ENCODE peak calls at places on chromosomes 7 and 10, in nine cellular contexts. N is mammary epithelial cell; R is ACHN; V is stimulated activated CD4-positive, alpha-beta T cell treated with anti-CD3 and anti-CD28 coated beads, Interleukin-4, amount 100 ng/mL, for 48 hours; J is neural progenitor cell; Q is HTR-8/SVneo; I is T follicular helper cell; D is T1000; M is anterior cingulate cortex. E is an unnamed sample.

GRCh38 chr10:5442056-5442989 is 30.0 kb downstream of the NET1 start:
- DNase-seq in N (peak; percentile 53), R (peak; percentile 49), I (peak; percentile 5), Q (peak; percentile 26), V (no peak), J (peak; percentile 54), D (no peak), M (no peak), E (no peak)

GRCh38 chr10:97003804-97004201 is 171.7 kb downstream of the LCOR start:
- DNase-seq in R (no peak), Q (no peak), V (no peak), D (no peak), N (no peak), J (no peak), M (no peak), I (no peak), E (no peak)

GRCh38 chr7:152989889-152990380 is 230.4 kb downstream of the ACTR3B start:
- DNase-seq in D (no peak), R (peak; percentile 30), I (no peak), V (no peak), N (peak; percentile 12), Q (no peak), M (no peak), J (peak; percentile 81), E (no peak)

GRCh38 chr10:93030409-93030808 is 30.2 kb upstream of the CYP26C1 start:
- DNase-seq in N (peak; percentile 38), V (no peak), R (peak; percentile 69), I (no peak), M (no peak), Q (peak; percentile 59), J (no peak), D (no peak), E (no peak)

GRCh38 chr7:12584940-12585339 is 14.4 kb downstream of the SCIN start:
- DNase-seq in J (no peak), Q (no peak), V (no peak), M (no peak), I (no peak), R (peak; percentile 73), D (no peak), N (no peak), E (no peak)

GRCh38 chr7:146496657-146497056 is 380.1 kb downstream of the CNTNAP2 start:
- DNase-seq in R (no peak), I (no peak), N (no peak), D (no peak), J (no peak), V (no peak), M (no peak), Q (no peak), E (no peak)

GRCh38 chr7:141073641-141074161 is at the start of gene TMEM178B:
- DNase-seq in N (no peak), D (no peak), Q (no peak), R (peak; percentile 41), M (peak; percentile 27), I (no peak), J (peak; percentile 63), V (no peak), E (peak; percentile 27)

GRCh38 chr7:33050425-33051318 is 11.9 kb downstream of the NT5C3A start:
- DNase-seq in V (no peak), J (peak; percentile 33), M (no peak), D (no peak), I (peak; percentile 3), Q (peak; percentile 40), N (peak; percentile 35), R (peak; percentile 72), E (no peak)

GRCh38 chr10:17665742-17666141 is 21.8 kb downstream of the STAM start:
- DNase-seq in Q (peak; percentile 37), D (peak; percentile 80), J (no peak), N (peak; percentile 77), V (no peak), I (no peak), M (peak; percentile 1), R (peak; percentile 86), E (no peak)

GRCh38 chr10:26773633-26774032 is 76.1 kb downstream of the PDSS1 start:
- DNase-seq in V (no peak), I (no peak), R (no peak), M (no peak), Q (no peak), N (peak; percentile 27), J (no peak), D (no peak), E (no peak)

GRCh38 chr10:11898372-11899066 is 75.4 kb downstream of the PROSER2 start:
- DNase-seq in R (no peak), N (peak; percentile 85), J (no peak), Q (no peak), M (no peak), I (no peak), D (no peak), V (no peak), E (peak; percentile 95)

GRCh38 chr7:33472348-33473025 is 343.1 kb downstream of the BBS9 start:
- DNase-seq in M (no peak), N (no peak), D (no peak), R (no peak), I (no peak), Q (no peak), V (no peak), J (no peak), E (no peak)

GRCh38 chr7:36487756-36488336 is 98.2 kb downstream of the ANLN start:
- DNase-seq in R (peak; percentile 81), I (peak; percentile 16), Q (peak; percentile 40), D (no peak), N (peak; percentile 60), J (peak; percentile 70), V (no peak), M (peak; percentile 4), E (no peak)

GRCh38 chr10:10530313-10530712 is 487.4 kb upstream of the CELF2 start:
- DNase-seq in V (no peak), M (no peak), J (no peak), I (no peak), D (no peak), Q (no peak), N (no peak), R (no peak), E (no peak)

GRCh38 chr7:22143496-22143895 is 197.8 kb upstream of the CDCA7L start:
- DNase-seq in R (no peak), N (no peak), M (no peak), J (peak; percentile 27), I (no peak), Q (no peak), V (no peak), D (no peak), E (no peak)

GRCh38 chr10:60963441-60964256 is 19.7 kb upstream of the RHOBTB1 start:
- DNase-seq in M (no peak), N (peak; percentile 48), R (peak; percentile 51), Q (no peak), D (no peak), J (no peak), V (no peak), I (no peak), E (no peak)

GRCh38 chr10:99560277-99561126 is 27.8 kb downstream of the NKX2-3 start:
- DNase-seq in D (peak; percentile 11), J (peak; percentile 88), N (peak; percentile 32), M (peak; percentile 15), R (peak; percentile 61), V (no peak), Q (peak; percentile 64), I (peak; percentile 14), E (peak; percentile 34)

GRCh38 chr10:22997102-22997501 is 69.2 kb downstream of the ARMC3 start:
- DNase-seq in Q (no peak), J (peak; percentile 16), M (peak; percentile 28), I (no peak), R (peak; percentile 4), D (no peak), N (peak; percentile 16), V (no peak), E (no peak)

GRCh38 chr10:43231523-43232078 is 35.3 kb downstream of the RASGEF1A start:
- DNase-seq in V (no peak), Q (no peak), J (no peak), I (no peak), N (no peak), M (no peak), D (no peak), R (no peak), E (peak; percentile 1)

GRCh38 chr7:121002755-121003114 is 14.2 kb downstream of the CPED1 start:
- DNase-seq in Q (no peak), R (no peak), V (no peak), D (no peak), J (no peak), N (no peak), I (no peak), M (no peak), E (no peak)

GRCh38 chr10:29730461-29730860 is 95.7 kb upstream of the SVIL start:
- DNase-seq in I (no peak), R (no peak), J (no peak), M (no peak), V (no peak), D (no peak), N (no peak), Q (no peak), E (no peak)

GRCh38 chr7:45088821-45089313 is at the start of gene NACAD:
- DNase-seq in Q (peak; percentile 69), M (peak; percentile 99), V (no peak), N (no peak), I (no peak), J (peak; percentile 63), D (peak; percentile 24), R (peak; percentile 68), E (peak; percentile 22)

GRCh38 chr10:121926669-121927360 is 1.0 kb downstream of the ATE1 start:
- DNase-seq in J (no peak), V (no peak), R (peak; percentile 29), N (no peak), Q (peak; percentile 11), M (no peak), I (no peak), D (no peak), E (no peak)

GRCh38 chr10:113273877-113274829 is 278.7 kb upstream of the HABP2 start:
- DNase-seq in M (no peak), J (no peak), N (no peak), Q (no peak), R (no peak), D (no peak), V (no peak), I (no peak), E (no peak)

GRCh38 chr10:111516144-111516543 is 439.3 kb downstream of the ADRA2A start:
- DNase-seq in I (no peak), J (no peak), D (no peak), M (no peak), N (no peak), V (no peak), R (no peak), Q (no peak), E (no peak)

GRCh38 chr7:26948617-26949118 is 84.3 kb upstream of the SKAP2 start:
- DNase-seq in I (no peak), R (no peak), Q (no peak), M (no peak), V (no peak), J (peak; percentile 67), D (no peak), N (peak; percentile 91), E (no peak)

GRCh38 chr10:83037653-83038052 is 1101.7 kb upstream of the GHITM start:
- DNase-seq in I (no peak), M (no peak), N (no peak), R (no peak), V (no peak), J (no peak), D (no peak), Q (no peak), E (no peak)

GRCh38 chr10:124305984-124306383 is 112.7 kb downstream of the OAT start:
- DNase-seq in J (no peak), I (no peak), N (no peak), M (no peak), D (no peak), Q (no peak), V (no peak), R (no peak), E (no peak)

GRCh38 chr10:84341538-84341856 is 13.1 kb downstream of the CCSER2 start:
- DNase-seq in Q (no peak), R (no peak), N (no peak), V (no peak), J (no peak), M (no peak), D (no peak), I (no peak), E (no peak)

GRCh38 chr10:71136036-71136690 is 76.2 kb upstream of the UNC5B start:
- DNase-seq in R (no peak), J (no peak), N (no peak), I (no peak), D (no peak), Q (no peak), M (no peak), V (no peak), E (no peak)

GRCh38 chr10:84665883-84666463 is 337.6 kb downstream of the CCSER2 start:
- DNase-seq in N (peak; percentile 15), V (peak; percentile 15), I (no peak), R (peak; percentile 44), Q (no peak), J (peak; percentile 57), M (no peak), D (no peak), E (peak; percentile 15)